ENCODE peak calls at places on chromosomes 5 and 9, in five cellular contexts. L is non-pigmented ciliary epithelial cell, H is astrocyte, B is GM13976, E is GM04504. I is an unnamed sample.

GRCh38 chr5:74766348-74766886 is 500 bp downstream of the GFM2 start:
- DNase-seq in E (no peak), H (peak), B (peak), L (no peak), I (peak)

GRCh38 chr9:135777623-135778177 is 75.7 kb downstream of the KCNT1 start:
- DNase-seq in L (no peak), H (no peak), B (no peak), E (no peak), I (no peak)

GRCh38 chr5:172618574-172619365 is 22.3 kb upstream of the NEURL1B start:
- DNase-seq in L (no peak), B (no peak), H (no peak), E (no peak), I (no peak)

GRCh38 chr9:92671323-92671722 is 1.4 kb upstream of the IPPK start:
- DNase-seq in B (no peak), L (peak), H (peak), E (no peak), I (peak)

GRCh38 chr5:96091874-96092273 is 130.2 kb upstream of the ELL2 start:
- DNase-seq in L (no peak), E (no peak), H (no peak), B (no peak), I (no peak)

GRCh38 chr5:172789687-172790495 is 18.9 kb upstream of the DUSP1 start:
- DNase-seq in L (no peak), B (no peak), E (no peak), H (no peak), I (no peak)

GRCh38 chr9:127698985-127699670 is 7.7 kb upstream of the CFAP157 start:
- DNase-seq in E (peak), L (peak), H (peak), B (peak), I (peak)

GRCh38 chr9:17135578-17135904 is 701 bp downstream of the CNTLN start:
- DNase-seq in H (no peak), L (no peak), E (peak), B (no peak), I (no peak)

GRCh38 chr5:131005963-131006684 is 158.9 kb downstream of the HINT1 start:
- DNase-seq in E (no peak), H (no peak), L (no peak), B (no peak), I (no peak)

GRCh38 chr9:1978941-1979340 is 36.2 kb upstream of the SMARCA2 start:
- DNase-seq in E (peak), B (no peak), H (peak), L (peak), I (no peak)

GRCh38 chr9:121581775-121582600 is 69.4 kb upstream of the DAB2IP start:
- DNase-seq in B (no peak), L (no peak), E (no peak), H (no peak), I (no peak)

GRCh38 chr9:89604463-89605180 is at the start of gene GADD45G:
- DNase-seq in L (peak), E (no peak), H (peak), B (peak), I (no peak)

GRCh38 chr5:148794275-148794674 is 32.1 kb upstream of the ADRB2 start:
- DNase-seq in E (peak), B (no peak), L (no peak), H (no peak), I (no peak)

GRCh38 chr9:78029601-78030552 is 1.7 kb downstream of the GNAQ start:
- DNase-seq in B (peak), H (no peak), L (no peak), E (no peak), I (no peak)

GRCh38 chr5:56429110-56429561 is 196.0 kb upstream of the ANKRD55 start:
- DNase-seq in H (no peak), E (no peak), B (no peak), L (no peak), I (no peak)